ENCODE peak calls at places on chromosomes 4 and X, in four cellular contexts. One of them, this sample, is unnamed.

GRCh38 chr4:94446386-94446785 is 5.4 kb upstream of the PDLIM5 start:
- DNase-seq in GM12865: no peak
- DNase-seq in GM20000: no peak
- DNase-seq in right lobe of liver: no peak
- DNase-seq in this sample: peak

GRCh38 chrX:16212024-16212423 is 44.7 kb downstream of the MAGEB17 start:
- DNase-seq in GM20000: no peak
- DNase-seq in right lobe of liver: no peak
- DNase-seq in GM12865: no peak
- DNase-seq in this sample: no peak

GRCh38 chrX:6225307-6226052 is 3.2 kb downstream of the NLGN4X start:
- DNase-seq in GM12865: no peak
- DNase-seq in GM20000: no peak
- DNase-seq in right lobe of liver: no peak
- DNase-seq in this sample: no peak

GRCh38 chrX:72299891-72300630 is 5.7 kb downstream of the CITED1 start:
- DNase-seq in right lobe of liver: no peak
- DNase-seq in GM12865: no peak
- DNase-seq in GM20000: no peak
- DNase-seq in this sample: no peak

GRCh38 chr4:152094851-152095700 is 334.3 kb upstream of the GATB start:
- DNase-seq in right lobe of liver: no peak
- DNase-seq in GM12865: no peak
- DNase-seq in GM20000: no peak
- DNase-seq in this sample: no peak

GRCh38 chr4:160373911-160374310 is 1271.0 kb downstream of the RAPGEF2 start:
- DNase-seq in GM12865: no peak
- DNase-seq in GM20000: no peak
- DNase-seq in right lobe of liver: no peak
- DNase-seq in this sample: no peak

GRCh38 chr4:24794111-24794860 is 1.1 kb upstream of the SOD3 start:
- DNase-seq in GM12865: no peak
- DNase-seq in right lobe of liver: no peak
- DNase-seq in GM20000: no peak
- DNase-seq in this sample: no peak

GRCh38 chr4:107255114-107255513 is 219.0 kb upstream of the DKK2 start:
- DNase-seq in GM20000: no peak
- DNase-seq in right lobe of liver: no peak
- DNase-seq in GM12865: no peak
- DNase-seq in this sample: no peak

GRCh38 chrX:28135378-28136047 is 154.3 kb upstream of the DCAF8L1 start:
- DNase-seq in GM20000: no peak
- DNase-seq in right lobe of liver: no peak
- DNase-seq in GM12865: no peak
- DNase-seq in this sample: no peak

GRCh38 chr4:105092356-105092755 is 54.3 kb upstream of the TET2 start:
- DNase-seq in GM20000: no peak
- DNase-seq in GM12865: no peak
- DNase-seq in right lobe of liver: no peak
- DNase-seq in this sample: no peak

GRCh38 chr4:165476214-165477098 is 97.6 kb downstream of the CPE start:
- DNase-seq in GM20000: no peak
- DNase-seq in right lobe of liver: no peak
- DNase-seq in GM12865: no peak
- DNase-seq in this sample: no peak

GRCh38 chr4:147823135-147823534 is 91.2 kb downstream of the ARHGAP10 start:
- DNase-seq in GM20000: no peak
- DNase-seq in right lobe of liver: no peak
- DNase-seq in GM12865: no peak
- DNase-seq in this sample: no peak

GRCh38 chrX:9935436-9935835 is 31.7 kb upstream of the CLDN34 start:
- DNase-seq in right lobe of liver: no peak
- DNase-seq in GM12865: no peak
- DNase-seq in GM20000: no peak
- DNase-seq in this sample: no peak

GRCh38 chr4:125368161-125368560 is 53.4 kb downstream of the FAT4 start:
- DNase-seq in GM20000: no peak
- DNase-seq in right lobe of liver: no peak
- DNase-seq in GM12865: no peak
- DNase-seq in this sample: no peak

GRCh38 chrX:56796641-56797395 is 67.8 kb downstream of the NBDY start:
- DNase-seq in GM20000: no peak
- DNase-seq in GM12865: no peak
- DNase-seq in right lobe of liver: no peak
- DNase-seq in this sample: no peak

GRCh38 chr4:145482209-145483021 is 762 bp downstream of the SMAD1 start:
- DNase-seq in right lobe of liver: peak
- DNase-seq in GM20000: peak
- DNase-seq in GM12865: peak
- DNase-seq in this sample: peak
- TF ChIP-seq CTCF in right lobe of liver: no peak
- TF ChIP-seq CTCF in GM20000: no peak
- TF ChIP-seq CTCF in GM12865: no peak
- TF ChIP-seq CTCF in this sample: no peak

DNA sequence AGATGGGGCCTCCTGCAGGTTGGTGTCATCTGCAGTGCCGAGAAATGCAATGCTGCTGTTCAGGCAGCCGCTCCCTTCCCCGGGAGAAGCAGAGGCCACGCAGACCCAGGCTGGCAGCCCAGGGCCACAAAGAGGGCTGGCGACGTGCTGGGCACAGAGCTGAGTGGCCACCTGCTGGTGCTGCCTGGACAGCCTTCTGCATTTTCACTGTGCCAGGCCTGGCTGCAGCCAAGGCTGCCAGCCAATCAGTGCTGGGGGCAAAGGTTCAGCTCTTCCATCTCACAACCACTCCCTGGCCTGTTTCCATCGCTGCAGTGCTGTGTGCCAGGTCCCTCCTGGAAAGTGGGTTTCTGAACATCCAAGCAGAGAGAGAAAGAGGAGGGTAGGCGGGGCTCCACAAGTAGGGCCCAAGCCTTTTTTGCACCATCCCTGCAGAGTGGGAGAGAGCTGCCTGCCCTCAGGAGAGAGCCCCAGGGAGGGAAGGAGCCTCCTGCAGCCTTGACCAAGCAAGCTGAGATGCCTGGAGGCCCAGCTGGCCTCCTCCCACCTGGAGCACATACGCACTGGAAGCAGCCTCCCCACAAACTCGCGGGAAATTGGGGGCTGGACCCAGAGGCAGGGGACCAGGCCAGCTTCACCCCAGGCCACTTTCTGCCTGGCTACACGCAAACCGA is 20.1 kb downstream of the ADRA2C start:
- DNase-seq in right lobe of liver: peak
- DNase-seq in GM12865: no peak
- DNase-seq in GM20000: no peak
- DNase-seq in this sample: no peak
- TF ChIP-seq CTCF in right lobe of liver: peak
- TF ChIP-seq CTCF in GM12865: no peak
- TF ChIP-seq CTCF in GM20000: no peak
- TF ChIP-seq CTCF in this sample: no peak

DNA sequence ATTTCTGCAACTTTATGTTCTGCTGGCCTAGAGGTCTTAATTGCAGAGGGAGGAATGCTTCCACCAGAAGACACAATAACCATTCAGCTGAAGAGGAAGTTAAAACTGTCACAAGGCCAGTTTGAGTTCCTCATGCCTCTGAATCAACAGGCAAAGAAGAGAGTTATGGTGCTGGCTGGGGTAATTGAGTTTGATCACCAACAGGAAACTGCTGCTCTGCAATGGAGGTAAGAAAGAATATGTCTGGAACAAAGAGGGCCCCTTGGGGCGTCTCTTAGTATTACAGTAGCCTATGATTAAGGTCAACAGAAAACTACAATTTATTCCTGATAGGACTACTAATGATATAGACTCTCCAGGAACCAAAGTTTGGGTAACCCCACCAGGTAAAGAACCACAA is 744.0 kb downstream of the FSTL5 start:
- DNase-seq in right lobe of liver: no peak
- DNase-seq in GM20000: no peak
- DNase-seq in GM12865: peak
- DNase-seq in this sample: no peak
- TF ChIP-seq CTCF in right lobe of liver: peak
- TF ChIP-seq CTCF in GM20000: no peak
- TF ChIP-seq CTCF in GM12865: peak
- TF ChIP-seq CTCF in this sample: no peak

DNA sequence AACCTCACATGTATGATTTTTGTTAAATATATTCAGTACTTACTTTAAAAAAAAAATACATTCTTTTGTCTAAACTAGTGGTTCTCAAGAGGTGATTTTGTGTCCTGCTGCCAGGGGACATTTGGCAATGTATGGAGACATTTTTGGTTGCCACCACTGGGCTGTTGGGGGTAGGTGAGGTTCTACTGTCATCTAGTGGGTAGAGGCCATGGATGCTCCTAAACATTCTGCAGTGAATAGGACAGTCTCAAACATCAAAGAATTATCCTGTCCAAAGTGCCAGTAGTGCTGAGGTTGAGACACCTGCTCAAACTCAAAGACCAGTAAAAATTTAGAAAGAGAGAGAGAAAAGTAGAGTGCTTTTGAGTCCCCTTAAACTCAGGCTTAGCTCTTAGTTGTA is 32.9 kb upstream of the PGM2 start:
- DNase-seq in right lobe of liver: no peak
- DNase-seq in GM12865: peak
- DNase-seq in GM20000: no peak
- DNase-seq in this sample: no peak
- TF ChIP-seq CTCF in right lobe of liver: peak
- TF ChIP-seq CTCF in GM12865: peak
- TF ChIP-seq CTCF in GM20000: peak
- TF ChIP-seq CTCF in this sample: peak

This sample was measured in AG09319.